ENCODE peak calls at places on chromosomes 4 and X, in seven cellular contexts. One of them, this sample, is unnamed. For H3K9me3, the result is how much of the 10 kb centered on the place peaks cover.

GRCh38 chr4:105025263-105026017 is 121.2 kb upstream of the TET2 start:
- DNase-seq in tibial artery: no peak
- DNase-seq in GM12878: no peak
- DNase-seq in Peyer's patch: no peak
- DNase-seq in psoas muscle: no peak
- DNase-seq in pancreas: no peak
- DNase-seq in ovary: no peak
- DNase-seq in this sample: no peak

GRCh38 chr4:130349745-130350144 is 1253.8 kb downstream of the C4orf33 start:
- DNase-seq in GM12878: no peak
- DNase-seq in psoas muscle: no peak
- DNase-seq in ovary: no peak
- DNase-seq in Peyer's patch: no peak
- DNase-seq in tibial artery: no peak
- DNase-seq in pancreas: no peak
- DNase-seq in this sample: no peak

GRCh38 chr4:184250795-184251679 is 33.4 kb upstream of the ENPP6 start:
- DNase-seq in Peyer's patch: no peak
- DNase-seq in psoas muscle: no peak
- DNase-seq in tibial artery: no peak
- DNase-seq in GM12878: no peak
- DNase-seq in ovary: no peak
- DNase-seq in pancreas: no peak
- DNase-seq in this sample: no peak

GRCh38 chrX:103398321-103398937 is 22.1 kb downstream of the BEX3 start:
- DNase-seq in Peyer's patch: no peak
- DNase-seq in psoas muscle: no peak
- DNase-seq in GM12878: no peak
- DNase-seq in pancreas: no peak
- DNase-seq in ovary: no peak
- DNase-seq in tibial artery: no peak
- DNase-seq in this sample: no peak

GRCh38 chrX:155767101-155767878 is 113.9 kb upstream of the VAMP7 start:
- DNase-seq in Peyer's patch: peak
- DNase-seq in GM12878: peak
- DNase-seq in psoas muscle: peak
- DNase-seq in pancreas: peak
- DNase-seq in ovary: peak
- DNase-seq in tibial artery: peak
- DNase-seq in this sample: peak

GRCh38 chr4:147714575-147715401 is 17.1 kb upstream of the ARHGAP10 start:
- DNase-seq in pancreas: no peak
- DNase-seq in ovary: no peak
- DNase-seq in GM12878: no peak
- DNase-seq in Peyer's patch: no peak
- DNase-seq in psoas muscle: peak
- DNase-seq in tibial artery: peak
- DNase-seq in this sample: no peak

GRCh38 chr4:178778500-178778899 is 1336.3 kb upstream of the AGA start:
- DNase-seq in pancreas: no peak
- DNase-seq in psoas muscle: no peak
- DNase-seq in Peyer's patch: no peak
- DNase-seq in ovary: no peak
- DNase-seq in tibial artery: no peak
- DNase-seq in GM12878: no peak
- DNase-seq in this sample: no peak

GRCh38 chrX:114959729-114960128 is 57.7 kb downstream of the IL13RA2 start:
- DNase-seq in tibial artery: no peak
- DNase-seq in ovary: no peak
- DNase-seq in psoas muscle: no peak
- DNase-seq in GM12878: no peak
- DNase-seq in Peyer's patch: no peak
- DNase-seq in pancreas: no peak
- DNase-seq in this sample: no peak

GRCh38 chrX:13901354-13901753 is 84.5 kb upstream of the GPM6B start:
- DNase-seq in tibial artery: peak
- DNase-seq in psoas muscle: no peak
- DNase-seq in pancreas: no peak
- DNase-seq in ovary: no peak
- DNase-seq in Peyer's patch: no peak
- DNase-seq in GM12878: no peak
- DNase-seq in this sample: no peak

GRCh38 chr4:1192091-1192492 is 19.7 kb upstream of the SPON2 start:
- DNase-seq in ovary: peak
- DNase-seq in psoas muscle: peak
- DNase-seq in tibial artery: peak
- DNase-seq in Peyer's patch: peak
- DNase-seq in GM12878: no peak
- DNase-seq in pancreas: peak
- DNase-seq in this sample: peak

GRCh38 chr4:158094413-158095110 is 78.3 kb downstream of the GASK1B start:
- DNase-seq in Peyer's patch: no peak
- DNase-seq in GM12878: no peak
- DNase-seq in pancreas: peak
- DNase-seq in tibial artery: no peak
- DNase-seq in ovary: peak
- DNase-seq in psoas muscle: no peak
- DNase-seq in this sample: no peak

GRCh38 chrX:16946971-16947562 is 609 bp downstream of the REPS2 start:
- DNase-seq in Peyer's patch: peak
- DNase-seq in ovary: peak
- DNase-seq in pancreas: peak
- DNase-seq in tibial artery: no peak
- DNase-seq in GM12878: no peak
- DNase-seq in psoas muscle: peak
- DNase-seq in this sample: no peak

GRCh38 chrX:119895843-119896326 is at the start of gene AKAP14:
- DNase-seq in GM12878: no peak
- DNase-seq in tibial artery: no peak
- DNase-seq in Peyer's patch: no peak
- DNase-seq in pancreas: no peak
- DNase-seq in psoas muscle: no peak
- DNase-seq in ovary: no peak
- DNase-seq in this sample: no peak

GRCh38 chrX:2764766-2765666 is 13.2 kb downstream of the XG start:
- DNase-seq in tibial artery: no peak
- DNase-seq in Peyer's patch: no peak
- DNase-seq in pancreas: no peak
- DNase-seq in ovary: no peak
- DNase-seq in psoas muscle: no peak
- DNase-seq in GM12878: no peak
- DNase-seq in this sample: no peak

GRCh38 chrX:101759000-101759399 is 99.3 kb upstream of the ARMCX2 start:
- DNase-seq in Peyer's patch: no peak
- DNase-seq in GM12878: no peak
- DNase-seq in tibial artery: peak
- DNase-seq in pancreas: peak
- DNase-seq in ovary: peak
- DNase-seq in psoas muscle: peak
- DNase-seq in this sample: no peak

GRCh38 chr4:14264437-14264836 is 636.9 kb upstream of the BOD1L1 start:
- DNase-seq in GM12878: no peak
- DNase-seq in tibial artery: no peak
- DNase-seq in ovary: no peak
- DNase-seq in pancreas: no peak
- DNase-seq in Peyer's patch: no peak
- DNase-seq in psoas muscle: no peak
- DNase-seq in this sample: no peak

GRCh38 chrX:135985974-135986312 is 708 bp downstream of the SLC9A6 start:
- DNase-seq in Peyer's patch: no peak
- DNase-seq in pancreas: no peak
- DNase-seq in GM12878: no peak
- DNase-seq in psoas muscle: no peak
- DNase-seq in tibial artery: no peak
- DNase-seq in ovary: no peak
- DNase-seq in this sample: no peak

GRCh38 chr4:181962321-181962720 is 280.9 kb upstream of the TENM3 start:
- DNase-seq in GM12878: no peak
- DNase-seq in pancreas: no peak
- DNase-seq in tibial artery: no peak
- DNase-seq in Peyer's patch: no peak
- DNase-seq in psoas muscle: no peak
- DNase-seq in ovary: no peak
- DNase-seq in this sample: no peak

GRCh38 chr4:960140-960735 is 13.1 kb downstream of the DGKQ start:
- DNase-seq in Peyer's patch: no peak
- DNase-seq in psoas muscle: peak
- DNase-seq in ovary: no peak
- DNase-seq in pancreas: no peak
- DNase-seq in GM12878: no peak
- DNase-seq in tibial artery: no peak
- DNase-seq in this sample: no peak

GRCh38 chrX:69025802-69026301 is 139.4 kb downstream of the PJA1 start:
- DNase-seq in psoas muscle: no peak
- DNase-seq in Peyer's patch: no peak
- DNase-seq in tibial artery: no peak
- DNase-seq in GM12878: no peak
- DNase-seq in ovary: no peak
- DNase-seq in pancreas: no peak
- DNase-seq in this sample: no peak

GRCh38 chrX:36957425-36958328 is 50.5 kb upstream of the FAM47C start:
- DNase-seq in psoas muscle: no peak
- DNase-seq in tibial artery: no peak
- DNase-seq in GM12878: no peak
- DNase-seq in Peyer's patch: no peak
- DNase-seq in pancreas: peak
- DNase-seq in ovary: no peak
- DNase-seq in this sample: no peak

GRCh38 chrX:153931151-153931550 is 3.7 kb downstream of the NAA10 start:
- DNase-seq in psoas muscle: no peak
- DNase-seq in GM12878: no peak
- DNase-seq in pancreas: no peak
- DNase-seq in tibial artery: no peak
- DNase-seq in Peyer's patch: no peak
- DNase-seq in ovary: no peak
- DNase-seq in this sample: no peak

GRCh38 chrX:153928846-153929245 is 2.8 kb upstream of the ARHGAP4 start:
- DNase-seq in tibial artery: no peak
- DNase-seq in ovary: no peak
- DNase-seq in Peyer's patch: no peak
- DNase-seq in pancreas: no peak
- DNase-seq in psoas muscle: no peak
- DNase-seq in GM12878: no peak
- DNase-seq in this sample: no peak

GRCh38 chrX:153927936-153928760 is 2.1 kb upstream of the ARHGAP4 start:
- DNase-seq in GM12878: peak
- DNase-seq in ovary: peak
- DNase-seq in pancreas: peak
- DNase-seq in tibial artery: peak
- DNase-seq in psoas muscle: peak
- DNase-seq in Peyer's patch: peak
- DNase-seq in this sample: peak

GRCh38 chrX:153930011-153930910 is 4.2 kb upstream of the ARHGAP4 start:
- DNase-seq in Peyer's patch: no peak
- DNase-seq in GM12878: no peak
- DNase-seq in pancreas: no peak
- DNase-seq in tibial artery: no peak
- DNase-seq in psoas muscle: no peak
- DNase-seq in ovary: no peak
- DNase-seq in this sample: no peak

DNA sequence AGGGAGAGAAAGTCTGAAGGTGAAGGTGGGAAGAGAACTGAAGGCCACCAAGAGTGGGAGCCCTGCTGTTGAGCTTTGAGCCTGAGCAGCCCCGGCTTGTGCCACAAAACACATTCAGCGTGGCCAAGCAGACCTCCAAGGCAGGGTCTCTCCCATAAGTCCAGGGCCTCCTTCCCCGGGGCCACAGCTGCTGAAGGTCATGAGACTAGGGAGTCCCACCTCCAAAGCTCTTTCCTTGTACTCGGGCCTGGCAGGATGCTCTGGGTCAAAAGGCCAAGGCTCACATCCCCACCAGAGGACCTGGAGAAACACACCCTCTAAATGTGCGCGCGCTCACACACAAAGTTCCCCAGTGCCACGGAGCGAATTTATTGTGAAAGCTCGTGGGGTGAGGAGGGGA is 3.5 kb upstream of the ARHGAP4 start:
- DNase-seq in GM12878: no peak
- DNase-seq in Peyer's patch: no peak
- DNase-seq in pancreas: no peak
- DNase-seq in psoas muscle: no peak
- DNase-seq in tibial artery: no peak
- DNase-seq in ovary: no peak
- DNase-seq in this sample: no peak
- H3K27ac ChIP-seq in GM12878: peak
- H3K27ac ChIP-seq in Peyer's patch: no peak
- H3K27ac ChIP-seq in pancreas: no peak
- H3K27ac ChIP-seq in psoas muscle: no peak
- H3K27ac ChIP-seq in tibial artery: no peak
- H3K27ac ChIP-seq in ovary: no peak
- H3K27ac ChIP-seq in this sample: peak

DNA sequence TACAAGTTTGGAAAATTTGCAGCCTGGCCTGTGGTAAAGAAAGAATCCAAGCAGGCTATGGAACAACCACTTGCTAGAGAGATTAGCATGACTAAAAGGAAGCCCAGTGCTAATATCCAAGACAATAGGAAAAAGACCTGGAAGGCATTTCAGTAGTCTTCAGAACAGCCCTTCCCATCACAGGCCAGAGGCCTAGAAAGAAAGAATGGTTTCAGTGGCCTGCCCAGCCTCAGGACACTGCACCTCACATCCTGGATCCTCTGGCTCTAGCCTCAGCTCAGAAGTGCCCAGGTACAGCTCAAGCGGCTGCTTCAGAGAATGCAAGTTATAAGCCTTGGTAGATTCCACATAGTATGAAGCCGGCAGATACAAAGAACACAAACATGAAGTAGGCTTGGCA is 449.8 kb upstream of the AR start:
- DNase-seq in ovary: no peak
- DNase-seq in Peyer's patch: no peak
- DNase-seq in pancreas: no peak
- DNase-seq in GM12878: no peak
- DNase-seq in psoas muscle: no peak
- DNase-seq in tibial artery: no peak
- DNase-seq in this sample: no peak
- H3K9me3 ChIP-seq in ovary: under half
- H3K9me3 ChIP-seq in Peyer's patch: under half
- H3K9me3 ChIP-seq in pancreas: under half
- H3K9me3 ChIP-seq in GM12878: under half
- H3K9me3 ChIP-seq in psoas muscle: under half
- H3K9me3 ChIP-seq in tibial artery: under half
- H3K9me3 ChIP-seq in this sample: under half

DNA sequence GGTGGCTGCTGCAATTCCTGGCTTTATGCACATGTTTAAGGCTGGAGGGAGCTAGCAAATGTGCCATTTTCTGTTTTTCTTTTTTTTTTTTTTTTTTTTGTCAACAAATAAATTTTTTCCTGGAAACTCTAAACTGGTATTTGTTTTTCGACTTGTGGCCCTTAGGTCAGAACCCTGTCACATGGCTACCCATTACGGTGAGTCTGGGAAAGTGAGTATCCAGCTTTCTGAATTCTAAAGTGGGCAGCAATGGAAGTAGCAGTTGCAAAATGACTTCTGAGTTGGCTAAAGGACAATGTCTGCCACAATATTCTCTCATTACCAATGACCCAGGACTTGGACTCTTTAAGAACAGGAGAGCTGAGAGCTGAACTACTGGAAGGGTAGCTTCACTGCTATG is 225.1 kb upstream of the CENPE start:
- DNase-seq in pancreas: no peak
- DNase-seq in psoas muscle: no peak
- DNase-seq in tibial artery: no peak
- DNase-seq in GM12878: no peak
- DNase-seq in ovary: no peak
- DNase-seq in Peyer's patch: no peak
- DNase-seq in this sample: no peak
- H3K27ac ChIP-seq in pancreas: no peak
- H3K27ac ChIP-seq in psoas muscle: no peak
- H3K27ac ChIP-seq in tibial artery: no peak
- H3K27ac ChIP-seq in GM12878: no peak
- H3K27ac ChIP-seq in ovary: no peak
- H3K27ac ChIP-seq in Peyer's patch: no peak
- H3K27ac ChIP-seq in this sample: no peak

GRCh38 chr4:175066923-175067627 is 148.9 kb downstream of the ADAM29 start:
- DNase-seq in tibial artery: no peak
- DNase-seq in GM12878: no peak
- DNase-seq in pancreas: no peak
- DNase-seq in Peyer's patch: no peak
- DNase-seq in ovary: no peak
- DNase-seq in psoas muscle: no peak
- DNase-seq in this sample: no peak
- H3K9me3 ChIP-seq in tibial artery: under half
- H3K9me3 ChIP-seq in GM12878: under half
- H3K9me3 ChIP-seq in pancreas: under half
- H3K9me3 ChIP-seq in Peyer's patch: under half
- H3K9me3 ChIP-seq in ovary: under half
- H3K9me3 ChIP-seq in psoas muscle: under half
- H3K9me3 ChIP-seq in this sample: under half